ENCODE peak calls at places on chromosome 13, in nine cellular contexts. One of them, this sample, is unnamed.

GRCh38 chr13:110575322-110576069 is 14.0 kb upstream of the RAB20 start:
- DNase-seq in activated T-helper 1 cell treated with Interleukin-2 at 50 U/mL for 16 hours: no peak
- DNase-seq in activated CD8-positive, alpha-beta T cell treated with anti-CD3 and anti-CD28 coated beads for 36 hours: peak; percentile 52
- DNase-seq in activated naive CD8-positive, alpha-beta T cell treated with anti-CD3 and anti-CD28 coated beads, Interleukin-2, amount 50 U/mL, for 24 hours: peak; percentile 35
- DNase-seq in activated naive CD4-positive, alpha-beta T cell treated with anti-CD3 and anti-CD28 coated beads for 36 hours: peak; percentile 12
- DNase-seq in stimulated activated CD4-positive, alpha-beta T cell treated with anti-CD3 and anti-CD28 coated beads, TNF-alpha, amount 100 ng/mL, for 24 hours: peak; percentile 7
- DNase-seq in AG20443: peak; percentile 61
- DNase-seq in fibroblast of the aortic adventitia: peak; percentile 58
- DNase-seq in astrocyte of the hippocampus: peak; percentile 12
- DNase-seq in this sample: no peak

GRCh38 chr13:99380921-99381645 is 73.9 kb upstream of the GPR183 start:
- DNase-seq in activated T-helper 1 cell treated with Interleukin-2 at 50 U/mL for 16 hours: peak; percentile 36
- DNase-seq in stimulated activated CD4-positive, alpha-beta T cell treated with anti-CD3 and anti-CD28 coated beads, TNF-alpha, amount 100 ng/mL, for 24 hours: peak; percentile 73
- DNase-seq in fibroblast of the aortic adventitia: no peak
- DNase-seq in astrocyte of the hippocampus: no peak
- DNase-seq in AG20443: no peak
- DNase-seq in activated naive CD8-positive, alpha-beta T cell treated with anti-CD3 and anti-CD28 coated beads, Interleukin-2, amount 50 U/mL, for 24 hours: peak; percentile 65
- DNase-seq in activated naive CD4-positive, alpha-beta T cell treated with anti-CD3 and anti-CD28 coated beads for 36 hours: peak; percentile 91
- DNase-seq in activated CD8-positive, alpha-beta T cell treated with anti-CD3 and anti-CD28 coated beads for 36 hours: peak; percentile 90
- DNase-seq in this sample: no peak

GRCh38 chr13:98490195-98490771 is 86.6 kb downstream of the STK24 start:
- DNase-seq in activated CD8-positive, alpha-beta T cell treated with anti-CD3 and anti-CD28 coated beads for 36 hours: no peak
- DNase-seq in activated naive CD4-positive, alpha-beta T cell treated with anti-CD3 and anti-CD28 coated beads for 36 hours: no peak
- DNase-seq in stimulated activated CD4-positive, alpha-beta T cell treated with anti-CD3 and anti-CD28 coated beads, TNF-alpha, amount 100 ng/mL, for 24 hours: no peak
- DNase-seq in AG20443: no peak
- DNase-seq in fibroblast of the aortic adventitia: no peak
- DNase-seq in activated T-helper 1 cell treated with Interleukin-2 at 50 U/mL for 16 hours: no peak
- DNase-seq in astrocyte of the hippocampus: no peak
- DNase-seq in activated naive CD8-positive, alpha-beta T cell treated with anti-CD3 and anti-CD28 coated beads, Interleukin-2, amount 50 U/mL, for 24 hours: no peak
- DNase-seq in this sample: no peak

GRCh38 chr13:48660356-48661076 is 6.8 kb downstream of the CYSLTR2 start:
- DNase-seq in astrocyte of the hippocampus: no peak
- DNase-seq in activated CD8-positive, alpha-beta T cell treated with anti-CD3 and anti-CD28 coated beads for 36 hours: no peak
- DNase-seq in AG20443: no peak
- DNase-seq in activated T-helper 1 cell treated with Interleukin-2 at 50 U/mL for 16 hours: no peak
- DNase-seq in activated naive CD8-positive, alpha-beta T cell treated with anti-CD3 and anti-CD28 coated beads, Interleukin-2, amount 50 U/mL, for 24 hours: no peak
- DNase-seq in stimulated activated CD4-positive, alpha-beta T cell treated with anti-CD3 and anti-CD28 coated beads, TNF-alpha, amount 100 ng/mL, for 24 hours: no peak
- DNase-seq in fibroblast of the aortic adventitia: no peak
- DNase-seq in activated naive CD4-positive, alpha-beta T cell treated with anti-CD3 and anti-CD28 coated beads for 36 hours: no peak
- DNase-seq in this sample: no peak

GRCh38 chr13:98428256-98428966 is 148.5 kb downstream of the STK24 start:
- DNase-seq in activated CD8-positive, alpha-beta T cell treated with anti-CD3 and anti-CD28 coated beads for 36 hours: no peak
- DNase-seq in activated T-helper 1 cell treated with Interleukin-2 at 50 U/mL for 16 hours: no peak
- DNase-seq in AG20443: no peak
- DNase-seq in activated naive CD4-positive, alpha-beta T cell treated with anti-CD3 and anti-CD28 coated beads for 36 hours: no peak
- DNase-seq in activated naive CD8-positive, alpha-beta T cell treated with anti-CD3 and anti-CD28 coated beads, Interleukin-2, amount 50 U/mL, for 24 hours: no peak
- DNase-seq in stimulated activated CD4-positive, alpha-beta T cell treated with anti-CD3 and anti-CD28 coated beads, TNF-alpha, amount 100 ng/mL, for 24 hours: no peak
- DNase-seq in fibroblast of the aortic adventitia: no peak
- DNase-seq in astrocyte of the hippocampus: peak; percentile 49
- DNase-seq in this sample: no peak

GRCh38 chr13:21576424-21576823 is 27.5 kb downstream of the MICU2 start:
- DNase-seq in activated T-helper 1 cell treated with Interleukin-2 at 50 U/mL for 16 hours: no peak
- DNase-seq in astrocyte of the hippocampus: no peak
- DNase-seq in activated naive CD8-positive, alpha-beta T cell treated with anti-CD3 and anti-CD28 coated beads, Interleukin-2, amount 50 U/mL, for 24 hours: no peak
- DNase-seq in activated naive CD4-positive, alpha-beta T cell treated with anti-CD3 and anti-CD28 coated beads for 36 hours: no peak
- DNase-seq in stimulated activated CD4-positive, alpha-beta T cell treated with anti-CD3 and anti-CD28 coated beads, TNF-alpha, amount 100 ng/mL, for 24 hours: no peak
- DNase-seq in activated CD8-positive, alpha-beta T cell treated with anti-CD3 and anti-CD28 coated beads for 36 hours: no peak
- DNase-seq in AG20443: no peak
- DNase-seq in fibroblast of the aortic adventitia: no peak
- DNase-seq in this sample: no peak

GRCh38 chr13:106997696-106998095 is 429.8 kb upstream of the ARGLU1 start:
- DNase-seq in AG20443: no peak
- DNase-seq in stimulated activated CD4-positive, alpha-beta T cell treated with anti-CD3 and anti-CD28 coated beads, TNF-alpha, amount 100 ng/mL, for 24 hours: no peak
- DNase-seq in activated naive CD8-positive, alpha-beta T cell treated with anti-CD3 and anti-CD28 coated beads, Interleukin-2, amount 50 U/mL, for 24 hours: no peak
- DNase-seq in astrocyte of the hippocampus: no peak
- DNase-seq in fibroblast of the aortic adventitia: no peak
- DNase-seq in activated naive CD4-positive, alpha-beta T cell treated with anti-CD3 and anti-CD28 coated beads for 36 hours: no peak
- DNase-seq in activated T-helper 1 cell treated with Interleukin-2 at 50 U/mL for 16 hours: no peak
- DNase-seq in activated CD8-positive, alpha-beta T cell treated with anti-CD3 and anti-CD28 coated beads for 36 hours: no peak
- DNase-seq in this sample: no peak

GRCh38 chr13:112619730-112620639 is 32.0 kb upstream of the TUBGCP3 start:
- DNase-seq in fibroblast of the aortic adventitia: peak; percentile 33
- DNase-seq in AG20443: no peak
- DNase-seq in stimulated activated CD4-positive, alpha-beta T cell treated with anti-CD3 and anti-CD28 coated beads, TNF-alpha, amount 100 ng/mL, for 24 hours: no peak
- DNase-seq in activated T-helper 1 cell treated with Interleukin-2 at 50 U/mL for 16 hours: no peak
- DNase-seq in astrocyte of the hippocampus: peak; percentile 71
- DNase-seq in activated naive CD4-positive, alpha-beta T cell treated with anti-CD3 and anti-CD28 coated beads for 36 hours: no peak
- DNase-seq in activated naive CD8-positive, alpha-beta T cell treated with anti-CD3 and anti-CD28 coated beads, Interleukin-2, amount 50 U/mL, for 24 hours: no peak
- DNase-seq in activated CD8-positive, alpha-beta T cell treated with anti-CD3 and anti-CD28 coated beads for 36 hours: no peak
- DNase-seq in this sample: no peak

GRCh38 chr13:35566340-35566739 is 89.9 kb upstream of the MAB21L1 start:
- DNase-seq in astrocyte of the hippocampus: no peak
- DNase-seq in stimulated activated CD4-positive, alpha-beta T cell treated with anti-CD3 and anti-CD28 coated beads, TNF-alpha, amount 100 ng/mL, for 24 hours: no peak
- DNase-seq in fibroblast of the aortic adventitia: no peak
- DNase-seq in activated naive CD8-positive, alpha-beta T cell treated with anti-CD3 and anti-CD28 coated beads, Interleukin-2, amount 50 U/mL, for 24 hours: no peak
- DNase-seq in activated naive CD4-positive, alpha-beta T cell treated with anti-CD3 and anti-CD28 coated beads for 36 hours: no peak
- DNase-seq in activated T-helper 1 cell treated with Interleukin-2 at 50 U/mL for 16 hours: no peak
- DNase-seq in activated CD8-positive, alpha-beta T cell treated with anti-CD3 and anti-CD28 coated beads for 36 hours: no peak
- DNase-seq in AG20443: no peak
- DNase-seq in this sample: no peak

GRCh38 chr13:22561581-22561980 is 619.2 kb upstream of the SGCG start:
- DNase-seq in stimulated activated CD4-positive, alpha-beta T cell treated with anti-CD3 and anti-CD28 coated beads, TNF-alpha, amount 100 ng/mL, for 24 hours: no peak
- DNase-seq in fibroblast of the aortic adventitia: no peak
- DNase-seq in AG20443: no peak
- DNase-seq in activated naive CD4-positive, alpha-beta T cell treated with anti-CD3 and anti-CD28 coated beads for 36 hours: no peak
- DNase-seq in astrocyte of the hippocampus: peak; percentile 37
- DNase-seq in activated CD8-positive, alpha-beta T cell treated with anti-CD3 and anti-CD28 coated beads for 36 hours: no peak
- DNase-seq in activated T-helper 1 cell treated with Interleukin-2 at 50 U/mL for 16 hours: no peak
- DNase-seq in activated naive CD8-positive, alpha-beta T cell treated with anti-CD3 and anti-CD28 coated beads, Interleukin-2, amount 50 U/mL, for 24 hours: no peak
- DNase-seq in this sample: no peak

GRCh38 chr13:19927117-19927734 is 31.3 kb upstream of the ZMYM2 start:
- DNase-seq in activated naive CD4-positive, alpha-beta T cell treated with anti-CD3 and anti-CD28 coated beads for 36 hours: no peak
- DNase-seq in activated CD8-positive, alpha-beta T cell treated with anti-CD3 and anti-CD28 coated beads for 36 hours: no peak
- DNase-seq in activated naive CD8-positive, alpha-beta T cell treated with anti-CD3 and anti-CD28 coated beads, Interleukin-2, amount 50 U/mL, for 24 hours: no peak
- DNase-seq in astrocyte of the hippocampus: peak; percentile 31
- DNase-seq in fibroblast of the aortic adventitia: peak; percentile 48
- DNase-seq in activated T-helper 1 cell treated with Interleukin-2 at 50 U/mL for 16 hours: no peak
- DNase-seq in AG20443: peak; percentile 19
- DNase-seq in stimulated activated CD4-positive, alpha-beta T cell treated with anti-CD3 and anti-CD28 coated beads, TNF-alpha, amount 100 ng/mL, for 24 hours: no peak
- DNase-seq in this sample: no peak

GRCh38 chr13:49869514-49869913 is 66.6 kb downstream of the SPRYD7 start:
- DNase-seq in activated naive CD4-positive, alpha-beta T cell treated with anti-CD3 and anti-CD28 coated beads for 36 hours: no peak
- DNase-seq in activated T-helper 1 cell treated with Interleukin-2 at 50 U/mL for 16 hours: no peak
- DNase-seq in AG20443: peak; percentile 45
- DNase-seq in activated CD8-positive, alpha-beta T cell treated with anti-CD3 and anti-CD28 coated beads for 36 hours: no peak
- DNase-seq in fibroblast of the aortic adventitia: peak; percentile 19
- DNase-seq in activated naive CD8-positive, alpha-beta T cell treated with anti-CD3 and anti-CD28 coated beads, Interleukin-2, amount 50 U/mL, for 24 hours: no peak
- DNase-seq in stimulated activated CD4-positive, alpha-beta T cell treated with anti-CD3 and anti-CD28 coated beads, TNF-alpha, amount 100 ng/mL, for 24 hours: no peak
- DNase-seq in astrocyte of the hippocampus: peak; percentile 16
- DNase-seq in this sample: no peak

GRCh38 chr13:111177081-111177711 is 62.1 kb downstream of the ARHGEF7 start:
- DNase-seq in astrocyte of the hippocampus: peak; percentile 78
- DNase-seq in AG20443: no peak
- DNase-seq in stimulated activated CD4-positive, alpha-beta T cell treated with anti-CD3 and anti-CD28 coated beads, TNF-alpha, amount 100 ng/mL, for 24 hours: peak; percentile 34
- DNase-seq in activated CD8-positive, alpha-beta T cell treated with anti-CD3 and anti-CD28 coated beads for 36 hours: peak; percentile 71
- DNase-seq in fibroblast of the aortic adventitia: no peak
- DNase-seq in activated naive CD8-positive, alpha-beta T cell treated with anti-CD3 and anti-CD28 coated beads, Interleukin-2, amount 50 U/mL, for 24 hours: no peak
- DNase-seq in activated T-helper 1 cell treated with Interleukin-2 at 50 U/mL for 16 hours: peak; percentile 33
- DNase-seq in activated naive CD4-positive, alpha-beta T cell treated with anti-CD3 and anti-CD28 coated beads for 36 hours: peak; percentile 68
- DNase-seq in this sample: peak; percentile 56

GRCh38 chr13:48199404-48199991 is 33.5 kb upstream of the ITM2B start:
- DNase-seq in astrocyte of the hippocampus: no peak
- DNase-seq in stimulated activated CD4-positive, alpha-beta T cell treated with anti-CD3 and anti-CD28 coated beads, TNF-alpha, amount 100 ng/mL, for 24 hours: no peak
- DNase-seq in activated naive CD4-positive, alpha-beta T cell treated with anti-CD3 and anti-CD28 coated beads for 36 hours: peak; percentile 6
- DNase-seq in activated CD8-positive, alpha-beta T cell treated with anti-CD3 and anti-CD28 coated beads for 36 hours: no peak
- DNase-seq in fibroblast of the aortic adventitia: no peak
- DNase-seq in activated T-helper 1 cell treated with Interleukin-2 at 50 U/mL for 16 hours: no peak
- DNase-seq in AG20443: no peak
- DNase-seq in activated naive CD8-positive, alpha-beta T cell treated with anti-CD3 and anti-CD28 coated beads, Interleukin-2, amount 50 U/mL, for 24 hours: no peak
- DNase-seq in this sample: no peak

GRCh38 chr13:32032780-32033179 is 1.2 kb downstream of the FRY start:
- DNase-seq in activated CD8-positive, alpha-beta T cell treated with anti-CD3 and anti-CD28 coated beads for 36 hours: no peak
- DNase-seq in activated naive CD4-positive, alpha-beta T cell treated with anti-CD3 and anti-CD28 coated beads for 36 hours: no peak
- DNase-seq in AG20443: no peak
- DNase-seq in stimulated activated CD4-positive, alpha-beta T cell treated with anti-CD3 and anti-CD28 coated beads, TNF-alpha, amount 100 ng/mL, for 24 hours: no peak
- DNase-seq in activated naive CD8-positive, alpha-beta T cell treated with anti-CD3 and anti-CD28 coated beads, Interleukin-2, amount 50 U/mL, for 24 hours: no peak
- DNase-seq in activated T-helper 1 cell treated with Interleukin-2 at 50 U/mL for 16 hours: no peak
- DNase-seq in astrocyte of the hippocampus: no peak
- DNase-seq in fibroblast of the aortic adventitia: no peak
- DNase-seq in this sample: no peak

GRCh38 chr13:29550589-29550988 is 44.9 kb downstream of the SLC7A1 start:
- DNase-seq in activated T-helper 1 cell treated with Interleukin-2 at 50 U/mL for 16 hours: no peak
- DNase-seq in activated naive CD8-positive, alpha-beta T cell treated with anti-CD3 and anti-CD28 coated beads, Interleukin-2, amount 50 U/mL, for 24 hours: no peak
- DNase-seq in stimulated activated CD4-positive, alpha-beta T cell treated with anti-CD3 and anti-CD28 coated beads, TNF-alpha, amount 100 ng/mL, for 24 hours: no peak
- DNase-seq in AG20443: no peak
- DNase-seq in fibroblast of the aortic adventitia: no peak
- DNase-seq in activated naive CD4-positive, alpha-beta T cell treated with anti-CD3 and anti-CD28 coated beads for 36 hours: no peak
- DNase-seq in activated CD8-positive, alpha-beta T cell treated with anti-CD3 and anti-CD28 coated beads for 36 hours: no peak
- DNase-seq in astrocyte of the hippocampus: no peak
- DNase-seq in this sample: no peak

GRCh38 chr13:98576215-98576945 is 527 bp downstream of the STK24 start:
- DNase-seq in activated naive CD4-positive, alpha-beta T cell treated with anti-CD3 and anti-CD28 coated beads for 36 hours: peak; percentile 62
- DNase-seq in stimulated activated CD4-positive, alpha-beta T cell treated with anti-CD3 and anti-CD28 coated beads, TNF-alpha, amount 100 ng/mL, for 24 hours: peak; percentile 49
- DNase-seq in activated CD8-positive, alpha-beta T cell treated with anti-CD3 and anti-CD28 coated beads for 36 hours: peak; percentile 61
- DNase-seq in fibroblast of the aortic adventitia: no peak
- DNase-seq in activated T-helper 1 cell treated with Interleukin-2 at 50 U/mL for 16 hours: peak; percentile 41
- DNase-seq in AG20443: peak; percentile 58
- DNase-seq in activated naive CD8-positive, alpha-beta T cell treated with anti-CD3 and anti-CD28 coated beads, Interleukin-2, amount 50 U/mL, for 24 hours: peak; percentile 52
- DNase-seq in astrocyte of the hippocampus: peak; percentile 69
- DNase-seq in this sample: no peak

GRCh38 chr13:24039621-24040475 is 120.7 kb upstream of the SPATA13 start:
- DNase-seq in fibroblast of the aortic adventitia: no peak
- DNase-seq in activated T-helper 1 cell treated with Interleukin-2 at 50 U/mL for 16 hours: no peak
- DNase-seq in activated CD8-positive, alpha-beta T cell treated with anti-CD3 and anti-CD28 coated beads for 36 hours: no peak
- DNase-seq in astrocyte of the hippocampus: no peak
- DNase-seq in activated naive CD8-positive, alpha-beta T cell treated with anti-CD3 and anti-CD28 coated beads, Interleukin-2, amount 50 U/mL, for 24 hours: no peak
- DNase-seq in stimulated activated CD4-positive, alpha-beta T cell treated with anti-CD3 and anti-CD28 coated beads, TNF-alpha, amount 100 ng/mL, for 24 hours: no peak
- DNase-seq in activated naive CD4-positive, alpha-beta T cell treated with anti-CD3 and anti-CD28 coated beads for 36 hours: no peak
- DNase-seq in AG20443: no peak
- DNase-seq in this sample: no peak

GRCh38 chr13:104014803-104015645 is 948.8 kb upstream of the SLC10A2 start:
- DNase-seq in astrocyte of the hippocampus: peak; percentile 86
- DNase-seq in activated CD8-positive, alpha-beta T cell treated with anti-CD3 and anti-CD28 coated beads for 36 hours: no peak
- DNase-seq in stimulated activated CD4-positive, alpha-beta T cell treated with anti-CD3 and anti-CD28 coated beads, TNF-alpha, amount 100 ng/mL, for 24 hours: no peak
- DNase-seq in activated naive CD4-positive, alpha-beta T cell treated with anti-CD3 and anti-CD28 coated beads for 36 hours: no peak
- DNase-seq in activated naive CD8-positive, alpha-beta T cell treated with anti-CD3 and anti-CD28 coated beads, Interleukin-2, amount 50 U/mL, for 24 hours: no peak
- DNase-seq in fibroblast of the aortic adventitia: peak; percentile 48
- DNase-seq in AG20443: no peak
- DNase-seq in activated T-helper 1 cell treated with Interleukin-2 at 50 U/mL for 16 hours: no peak
- DNase-seq in this sample: no peak

GRCh38 chr13:51645154-51645650 is 60.9 kb downstream of the WDFY2 start:
- DNase-seq in astrocyte of the hippocampus: peak; percentile 67
- DNase-seq in activated T-helper 1 cell treated with Interleukin-2 at 50 U/mL for 16 hours: no peak
- DNase-seq in stimulated activated CD4-positive, alpha-beta T cell treated with anti-CD3 and anti-CD28 coated beads, TNF-alpha, amount 100 ng/mL, for 24 hours: no peak
- DNase-seq in activated naive CD8-positive, alpha-beta T cell treated with anti-CD3 and anti-CD28 coated beads, Interleukin-2, amount 50 U/mL, for 24 hours: no peak
- DNase-seq in fibroblast of the aortic adventitia: peak; percentile 74
- DNase-seq in AG20443: peak; percentile 76
- DNase-seq in activated naive CD4-positive, alpha-beta T cell treated with anti-CD3 and anti-CD28 coated beads for 36 hours: peak; percentile 22
- DNase-seq in activated CD8-positive, alpha-beta T cell treated with anti-CD3 and anti-CD28 coated beads for 36 hours: peak; percentile 47
- DNase-seq in this sample: peak; percentile 37

GRCh38 chr13:75869981-75870380 is 233.9 kb downstream of the LMO7 start:
- DNase-seq in activated naive CD4-positive, alpha-beta T cell treated with anti-CD3 and anti-CD28 coated beads for 36 hours: peak; percentile 10
- DNase-seq in activated T-helper 1 cell treated with Interleukin-2 at 50 U/mL for 16 hours: no peak
- DNase-seq in activated CD8-positive, alpha-beta T cell treated with anti-CD3 and anti-CD28 coated beads for 36 hours: peak; percentile 19
- DNase-seq in stimulated activated CD4-positive, alpha-beta T cell treated with anti-CD3 and anti-CD28 coated beads, TNF-alpha, amount 100 ng/mL, for 24 hours: no peak
- DNase-seq in fibroblast of the aortic adventitia: no peak
- DNase-seq in activated naive CD8-positive, alpha-beta T cell treated with anti-CD3 and anti-CD28 coated beads, Interleukin-2, amount 50 U/mL, for 24 hours: no peak
- DNase-seq in astrocyte of the hippocampus: no peak
- DNase-seq in AG20443: no peak
- DNase-seq in this sample: no peak

GRCh38 chr13:30111810-30112209 is 195.5 kb downstream of the KATNAL1 start:
- DNase-seq in stimulated activated CD4-positive, alpha-beta T cell treated with anti-CD3 and anti-CD28 coated beads, TNF-alpha, amount 100 ng/mL, for 24 hours: no peak
- DNase-seq in activated naive CD4-positive, alpha-beta T cell treated with anti-CD3 and anti-CD28 coated beads for 36 hours: no peak
- DNase-seq in AG20443: no peak
- DNase-seq in astrocyte of the hippocampus: no peak
- DNase-seq in activated T-helper 1 cell treated with Interleukin-2 at 50 U/mL for 16 hours: no peak
- DNase-seq in activated CD8-positive, alpha-beta T cell treated with anti-CD3 and anti-CD28 coated beads for 36 hours: peak; percentile 37
- DNase-seq in activated naive CD8-positive, alpha-beta T cell treated with anti-CD3 and anti-CD28 coated beads, Interleukin-2, amount 50 U/mL, for 24 hours: peak; percentile 16
- DNase-seq in fibroblast of the aortic adventitia: no peak
- DNase-seq in this sample: no peak

GRCh38 chr13:75908137-75908536 is 272.0 kb downstream of the LMO7 start:
- DNase-seq in fibroblast of the aortic adventitia: peak; percentile 58
- DNase-seq in activated CD8-positive, alpha-beta T cell treated with anti-CD3 and anti-CD28 coated beads for 36 hours: no peak
- DNase-seq in activated T-helper 1 cell treated with Interleukin-2 at 50 U/mL for 16 hours: no peak
- DNase-seq in stimulated activated CD4-positive, alpha-beta T cell treated with anti-CD3 and anti-CD28 coated beads, TNF-alpha, amount 100 ng/mL, for 24 hours: no peak
- DNase-seq in AG20443: no peak
- DNase-seq in activated naive CD4-positive, alpha-beta T cell treated with anti-CD3 and anti-CD28 coated beads for 36 hours: no peak
- DNase-seq in astrocyte of the hippocampus: peak; percentile 7
- DNase-seq in activated naive CD8-positive, alpha-beta T cell treated with anti-CD3 and anti-CD28 coated beads, Interleukin-2, amount 50 U/mL, for 24 hours: no peak
- DNase-seq in this sample: no peak

GRCh38 chr13:26500618-26501320 is 56.7 kb upstream of the WASF3 start:
- DNase-seq in fibroblast of the aortic adventitia: no peak
- DNase-seq in AG20443: no peak
- DNase-seq in activated naive CD4-positive, alpha-beta T cell treated with anti-CD3 and anti-CD28 coated beads for 36 hours: peak; percentile 7
- DNase-seq in activated CD8-positive, alpha-beta T cell treated with anti-CD3 and anti-CD28 coated beads for 36 hours: no peak
- DNase-seq in activated T-helper 1 cell treated with Interleukin-2 at 50 U/mL for 16 hours: no peak
- DNase-seq in stimulated activated CD4-positive, alpha-beta T cell treated with anti-CD3 and anti-CD28 coated beads, TNF-alpha, amount 100 ng/mL, for 24 hours: no peak
- DNase-seq in astrocyte of the hippocampus: no peak
- DNase-seq in activated naive CD8-positive, alpha-beta T cell treated with anti-CD3 and anti-CD28 coated beads, Interleukin-2, amount 50 U/mL, for 24 hours: no peak
- DNase-seq in this sample: no peak

GRCh38 chr13:45564108-45564507 is 51.4 kb downstream of the ERICH6B start:
- DNase-seq in fibroblast of the aortic adventitia: peak; percentile 58
- DNase-seq in activated T-helper 1 cell treated with Interleukin-2 at 50 U/mL for 16 hours: no peak
- DNase-seq in AG20443: peak; percentile 55
- DNase-seq in activated naive CD8-positive, alpha-beta T cell treated with anti-CD3 and anti-CD28 coated beads, Interleukin-2, amount 50 U/mL, for 24 hours: no peak
- DNase-seq in activated CD8-positive, alpha-beta T cell treated with anti-CD3 and anti-CD28 coated beads for 36 hours: peak; percentile 18
- DNase-seq in stimulated activated CD4-positive, alpha-beta T cell treated with anti-CD3 and anti-CD28 coated beads, TNF-alpha, amount 100 ng/mL, for 24 hours: no peak
- DNase-seq in astrocyte of the hippocampus: peak; percentile 85
- DNase-seq in activated naive CD4-positive, alpha-beta T cell treated with anti-CD3 and anti-CD28 coated beads for 36 hours: peak; percentile 24
- DNase-seq in this sample: no peak

GRCh38 chr13:52903320-52903719 is 54.9 kb upstream of the PCDH8 start:
- DNase-seq in activated CD8-positive, alpha-beta T cell treated with anti-CD3 and anti-CD28 coated beads for 36 hours: no peak
- DNase-seq in activated T-helper 1 cell treated with Interleukin-2 at 50 U/mL for 16 hours: no peak
- DNase-seq in activated naive CD4-positive, alpha-beta T cell treated with anti-CD3 and anti-CD28 coated beads for 36 hours: no peak
- DNase-seq in astrocyte of the hippocampus: no peak
- DNase-seq in fibroblast of the aortic adventitia: no peak
- DNase-seq in stimulated activated CD4-positive, alpha-beta T cell treated with anti-CD3 and anti-CD28 coated beads, TNF-alpha, amount 100 ng/mL, for 24 hours: no peak
- DNase-seq in AG20443: no peak
- DNase-seq in activated naive CD8-positive, alpha-beta T cell treated with anti-CD3 and anti-CD28 coated beads, Interleukin-2, amount 50 U/mL, for 24 hours: no peak
- DNase-seq in this sample: no peak

GRCh38 chr13:60720590-60720989 is 323.6 kb downstream of the TDRD3 start:
- DNase-seq in activated T-helper 1 cell treated with Interleukin-2 at 50 U/mL for 16 hours: no peak
- DNase-seq in activated CD8-positive, alpha-beta T cell treated with anti-CD3 and anti-CD28 coated beads for 36 hours: no peak
- DNase-seq in fibroblast of the aortic adventitia: no peak
- DNase-seq in astrocyte of the hippocampus: no peak
- DNase-seq in activated naive CD8-positive, alpha-beta T cell treated with anti-CD3 and anti-CD28 coated beads, Interleukin-2, amount 50 U/mL, for 24 hours: no peak
- DNase-seq in stimulated activated CD4-positive, alpha-beta T cell treated with anti-CD3 and anti-CD28 coated beads, TNF-alpha, amount 100 ng/mL, for 24 hours: no peak
- DNase-seq in AG20443: no peak
- DNase-seq in activated naive CD4-positive, alpha-beta T cell treated with anti-CD3 and anti-CD28 coated beads for 36 hours: no peak
- DNase-seq in this sample: no peak

GRCh38 chr13:26503826-26504594 is 53.5 kb upstream of the WASF3 start:
- DNase-seq in activated CD8-positive, alpha-beta T cell treated with anti-CD3 and anti-CD28 coated beads for 36 hours: no peak
- DNase-seq in astrocyte of the hippocampus: no peak
- DNase-seq in fibroblast of the aortic adventitia: no peak
- DNase-seq in activated T-helper 1 cell treated with Interleukin-2 at 50 U/mL for 16 hours: no peak
- DNase-seq in activated naive CD4-positive, alpha-beta T cell treated with anti-CD3 and anti-CD28 coated beads for 36 hours: peak; percentile 6
- DNase-seq in stimulated activated CD4-positive, alpha-beta T cell treated with anti-CD3 and anti-CD28 coated beads, TNF-alpha, amount 100 ng/mL, for 24 hours: no peak
- DNase-seq in AG20443: no peak
- DNase-seq in activated naive CD8-positive, alpha-beta T cell treated with anti-CD3 and anti-CD28 coated beads, Interleukin-2, amount 50 U/mL, for 24 hours: no peak
- DNase-seq in this sample: no peak

GRCh38 chr13:40352385-40352778 is 314.1 kb downstream of the FOXO1 start:
- DNase-seq in astrocyte of the hippocampus: peak; percentile 39
- DNase-seq in AG20443: peak; percentile 42
- DNase-seq in activated T-helper 1 cell treated with Interleukin-2 at 50 U/mL for 16 hours: no peak
- DNase-seq in activated CD8-positive, alpha-beta T cell treated with anti-CD3 and anti-CD28 coated beads for 36 hours: no peak
- DNase-seq in stimulated activated CD4-positive, alpha-beta T cell treated with anti-CD3 and anti-CD28 coated beads, TNF-alpha, amount 100 ng/mL, for 24 hours: no peak
- DNase-seq in activated naive CD8-positive, alpha-beta T cell treated with anti-CD3 and anti-CD28 coated beads, Interleukin-2, amount 50 U/mL, for 24 hours: no peak
- DNase-seq in fibroblast of the aortic adventitia: peak; percentile 27
- DNase-seq in activated naive CD4-positive, alpha-beta T cell treated with anti-CD3 and anti-CD28 coated beads for 36 hours: no peak
- DNase-seq in this sample: no peak

GRCh38 chr13:113129480-113129879 is 6.9 kb downstream of the F10 start:
- DNase-seq in AG20443: no peak
- DNase-seq in activated CD8-positive, alpha-beta T cell treated with anti-CD3 and anti-CD28 coated beads for 36 hours: no peak
- DNase-seq in activated T-helper 1 cell treated with Interleukin-2 at 50 U/mL for 16 hours: no peak
- DNase-seq in fibroblast of the aortic adventitia: no peak
- DNase-seq in activated naive CD4-positive, alpha-beta T cell treated with anti-CD3 and anti-CD28 coated beads for 36 hours: no peak
- DNase-seq in astrocyte of the hippocampus: no peak
- DNase-seq in stimulated activated CD4-positive, alpha-beta T cell treated with anti-CD3 and anti-CD28 coated beads, TNF-alpha, amount 100 ng/mL, for 24 hours: no peak
- DNase-seq in activated naive CD8-positive, alpha-beta T cell treated with anti-CD3 and anti-CD28 coated beads, Interleukin-2, amount 50 U/mL, for 24 hours: no peak
- DNase-seq in this sample: no peak

GRCh38 chr13:67221630-67222226 is 8.4 kb downstream of the PCDH9 start:
- DNase-seq in activated T-helper 1 cell treated with Interleukin-2 at 50 U/mL for 16 hours: no peak
- DNase-seq in AG20443: no peak
- DNase-seq in fibroblast of the aortic adventitia: no peak
- DNase-seq in activated CD8-positive, alpha-beta T cell treated with anti-CD3 and anti-CD28 coated beads for 36 hours: no peak
- DNase-seq in activated naive CD8-positive, alpha-beta T cell treated with anti-CD3 and anti-CD28 coated beads, Interleukin-2, amount 50 U/mL, for 24 hours: no peak
- DNase-seq in stimulated activated CD4-positive, alpha-beta T cell treated with anti-CD3 and anti-CD28 coated beads, TNF-alpha, amount 100 ng/mL, for 24 hours: no peak
- DNase-seq in activated naive CD4-positive, alpha-beta T cell treated with anti-CD3 and anti-CD28 coated beads for 36 hours: no peak
- DNase-seq in astrocyte of the hippocampus: no peak
- DNase-seq in this sample: no peak

This sample was measured in T-helper 22 cell.